ENCODE peak calls at places on chromosomes 5 and 9, in four cellular contexts. L, K, V and P are unnamed samples.

GRCh38 chr9:37706290-37706689 is 47.3 kb upstream of the TRMT10B start:
- DNase-seq in V (no peak), L (no peak), K (no peak), P (no peak)

GRCh38 chr9:127877566-127877998 is at the start of gene AK1:
- DNase-seq in V (no peak), K (peak; percentile 29), L (peak; percentile 62), P (peak; percentile 88)

GRCh38 chr5:138869763-138870500 is 5.2 kb downstream of the LRRTM2 start:
- DNase-seq in V (no peak), K (peak; percentile 66), L (no peak), P (no peak)

GRCh38 chr5:154190652-154191304 is at the start of gene GALNT10:
- DNase-seq in V (no peak), L (peak; percentile 85), K (no peak), P (peak; percentile 80)

GRCh38 chr5:28483327-28484025 is 1445.1 kb upstream of the CDH9 start:
- DNase-seq in V (no peak), K (no peak), L (no peak), P (no peak)

GRCh38 chr9:90018688-90019087 is 413.9 kb downstream of the GADD45G start:
- DNase-seq in V (no peak), L (no peak), K (no peak), P (no peak)

GRCh38 chr5:171323806-171324632 is 15.0 kb downstream of the TLX3 start:
- DNase-seq in V (no peak), K (no peak), L (no peak), P (no peak)

GRCh38 chr5:170353011-170353890 is 35.9 kb downstream of the KCNMB1 start:
- DNase-seq in V (no peak), K (no peak), L (no peak), P (no peak)

GRCh38 chr5:140296289-140296688 is 6.6 kb downstream of the PFDN1 start:
- DNase-seq in L (no peak), V (no peak), K (no peak), P (no peak)

GRCh38 chr5:109688999-109689739 is 558 bp upstream of the MAN2A1 start:
- DNase-seq in L (peak; percentile 93), V (peak; percentile 35), K (peak; percentile 61), P (peak; percentile 92)

GRCh38 chr5:137316346-137316736 is 182.8 kb downstream of the SPOCK1 start:
- DNase-seq in K (no peak), L (no peak), V (no peak), P (no peak)

GRCh38 chr5:1437452-1437851 is 7.8 kb downstream of the SLC6A3 start:
- DNase-seq in V (no peak), L (no peak), K (no peak), P (no peak)

GRCh38 chr5:125455041-125455440 is 708.6 kb upstream of the ZNF608 start:
- DNase-seq in V (no peak), L (no peak), K (no peak), P (no peak)